ENCODE peak calls at places on chromosomes 13 and 19, in six cellular contexts. P, U, L, B, T and V are unnamed samples.

GRCh38 chr13:21501709-21502108 is 42.6 kb upstream of the ZDHHC20 start:
- DNase-seq in P (no peak), U (no peak), L (no peak), B (peak), T (peak), V (no peak)

GRCh38 chr13:32426191-32426980 is 1.5 kb downstream of the N4BP2L1 start:
- DNase-seq in P (no peak), U (peak), L (no peak), B (no peak), T (no peak), V (no peak)

GRCh38 chr13:53941588-53942190 is 913.1 kb downstream of the OLFM4 start:
- DNase-seq in P (no peak), U (no peak), L (no peak), B (no peak), T (peak), V (no peak)

GRCh38 chr13:59951011-59951410 is 212.7 kb downstream of the DIAPH3 start:
- DNase-seq in P (no peak), U (no peak), L (no peak), B (no peak), T (no peak), V (no peak)

GRCh38 chr13:50133277-50133953 is 118.2 kb downstream of the KCNRG start:
- DNase-seq in P (peak), U (no peak), L (no peak), B (peak), T (peak), V (peak)

GRCh38 chr13:106089251-106089940 is 446.1 kb downstream of the EFNB2 start:
- DNase-seq in P (no peak), U (no peak), L (no peak), B (no peak), T (no peak), V (no peak)

GRCh38 chr19:38737297-38737865 is 6.9 kb downstream of the CAPN12 start:
- DNase-seq in P (no peak), U (no peak), L (no peak), B (no peak), T (no peak), V (no peak)

GRCh38 chr13:20891768-20892167 is 10.8 kb downstream of the XPO4 start:
- DNase-seq in P (no peak), U (no peak), L (no peak), B (no peak), T (no peak), V (no peak)

GRCh38 chr13:61410669-61411297 is 4.9 kb downstream of the PCDH20 start:
- DNase-seq in P (no peak), U (peak), L (peak), B (peak), T (peak), V (peak)

GRCh38 chr13:51643882-51644281 is 59.6 kb downstream of the WDFY2 start:
- DNase-seq in P (no peak), U (no peak), L (peak), B (no peak), T (no peak), V (peak)

GRCh38 chr13:41008349-41008980 is 10.7 kb downstream of the ELF1 start:
- DNase-seq in P (no peak), U (no peak), L (peak), B (no peak), T (no peak), V (no peak)

GRCh38 chr19:8332976-8333770 is 9.9 kb downstream of the KANK3 start:
- DNase-seq in P (no peak), U (no peak), L (no peak), B (peak), T (peak), V (peak)

GRCh38 chr13:90787007-90787406 is 560.5 kb upstream of the MIR17HG start:
- DNase-seq in P (no peak), U (no peak), L (peak), B (no peak), T (no peak), V (no peak)

GRCh38 chr13:113437408-113438010 is 15.8 kb downstream of the ADPRHL1 start:
- DNase-seq in P (no peak), U (no peak), L (no peak), B (no peak), T (no peak), V (peak)

GRCh38 chr13:92158335-92158734 is 759.9 kb downstream of the GPC5 start:
- DNase-seq in P (no peak), U (no peak), L (peak), B (no peak), T (no peak), V (no peak)

GRCh38 chr19:33434090-33434885 is 60.8 kb downstream of the CEBPG start:
- DNase-seq in P (no peak), U (no peak), L (no peak), B (no peak), T (no peak), V (peak)

GRCh38 chr13:93098972-93099371 is 127.6 kb upstream of the GPC6 start:
- DNase-seq in P (no peak), U (no peak), L (no peak), B (no peak), T (no peak), V (no peak)

GRCh38 chr19:47564081-47564480 is 8.9 kb downstream of the ZNF541 start:
- DNase-seq in P (no peak), U (no peak), L (no peak), B (no peak), T (no peak), V (no peak)

GRCh38 chr19:49539192-49539952 is 11.6 kb downstream of the RCN3 start:
- DNase-seq in P (no peak), U (no peak), L (no peak), B (no peak), T (no peak), V (no peak)

GRCh38 chr13:33676045-33676699 is 141.8 kb upstream of the RFC3 start:
- DNase-seq in P (no peak), U (no peak), L (no peak), B (no peak), T (no peak), V (no peak)

GRCh38 chr19:51259348-51260245 is 8.7 kb downstream of the SIGLECL1 start:
- DNase-seq in P (peak), U (peak), L (no peak), B (peak), T (peak), V (peak)

GRCh38 chr13:83449666-83450395 is 432.4 kb downstream of the SLITRK1 start:
- DNase-seq in P (no peak), U (no peak), L (peak), B (peak), T (peak), V (no peak)

GRCh38 chr19:21698215-21698614 is 69.2 kb downstream of the ZNF100 start:
- DNase-seq in P (peak), U (peak), L (peak), B (peak), T (peak), V (no peak)

GRCh38 chr13:32883501-32883900 is 132.7 kb upstream of the KL start:
- DNase-seq in P (no peak), U (no peak), L (peak), B (no peak), T (no peak), V (no peak)

GRCh38 chr19:47155141-47155540 is 24.5 kb downstream of the SAE1 start:
- DNase-seq in P (no peak), U (no peak), L (no peak), B (no peak), T (no peak), V (no peak)

GRCh38 chr13:51501592-51502205 is 48.9 kb upstream of the INTS6 start:
- DNase-seq in P (no peak), U (no peak), L (peak), B (no peak), T (no peak), V (no peak)

GRCh38 chr19:18308948-18309325 is 13.9 kb downstream of the LSM4 start:
- DNase-seq in P (no peak), U (no peak), L (no peak), B (no peak), T (no peak), V (peak)

GRCh38 chr13:81017525-81018152 is 676.7 kb upstream of the SPRY2 start:
- DNase-seq in P (peak), U (peak), L (peak), B (peak), T (peak), V (peak)

GRCh38 chr13:61247149-61247936 is 168.3 kb downstream of the PCDH20 start:
- DNase-seq in P (no peak), U (no peak), L (no peak), B (peak), T (peak), V (peak)

GRCh38 chr13:65540064-65540635 is 1690.0 kb downstream of the PCDH9 start:
- DNase-seq in P (no peak), U (no peak), L (peak), B (no peak), T (no peak), V (no peak)

GRCh38 chr19:41877490-41877876 is 404 bp downstream of the CD79A start:
- DNase-seq in P (no peak), U (peak), L (no peak), B (no peak), T (no peak), V (no peak)

GRCh38 chr13:24267283-24267682 is 42.1 kb upstream of the C1QTNF9 start:
- DNase-seq in P (no peak), U (no peak), L (peak), B (no peak), T (no peak), V (no peak)

GRCh38 chr13:99122171-99122570 is 78.5 kb upstream of the UBAC2 start:
- DNase-seq in P (no peak), U (no peak), L (no peak), B (no peak), T (no peak), V (no peak)

GRCh38 chr13:99124046-99124400 is 76.6 kb upstream of the UBAC2 start:
- DNase-seq in P (no peak), U (no peak), L (no peak), B (no peak), T (no peak), V (no peak)

GRCh38 chr13:99124695-99125334 is 75.8 kb upstream of the UBAC2 start:
- DNase-seq in P (no peak), U (peak), L (peak), B (no peak), T (no peak), V (peak)

GRCh38 chr13:99125335-99125915 is 75.2 kb upstream of the UBAC2 start:
- DNase-seq in P (no peak), U (no peak), L (no peak), B (no peak), T (no peak), V (peak)

DNA sequence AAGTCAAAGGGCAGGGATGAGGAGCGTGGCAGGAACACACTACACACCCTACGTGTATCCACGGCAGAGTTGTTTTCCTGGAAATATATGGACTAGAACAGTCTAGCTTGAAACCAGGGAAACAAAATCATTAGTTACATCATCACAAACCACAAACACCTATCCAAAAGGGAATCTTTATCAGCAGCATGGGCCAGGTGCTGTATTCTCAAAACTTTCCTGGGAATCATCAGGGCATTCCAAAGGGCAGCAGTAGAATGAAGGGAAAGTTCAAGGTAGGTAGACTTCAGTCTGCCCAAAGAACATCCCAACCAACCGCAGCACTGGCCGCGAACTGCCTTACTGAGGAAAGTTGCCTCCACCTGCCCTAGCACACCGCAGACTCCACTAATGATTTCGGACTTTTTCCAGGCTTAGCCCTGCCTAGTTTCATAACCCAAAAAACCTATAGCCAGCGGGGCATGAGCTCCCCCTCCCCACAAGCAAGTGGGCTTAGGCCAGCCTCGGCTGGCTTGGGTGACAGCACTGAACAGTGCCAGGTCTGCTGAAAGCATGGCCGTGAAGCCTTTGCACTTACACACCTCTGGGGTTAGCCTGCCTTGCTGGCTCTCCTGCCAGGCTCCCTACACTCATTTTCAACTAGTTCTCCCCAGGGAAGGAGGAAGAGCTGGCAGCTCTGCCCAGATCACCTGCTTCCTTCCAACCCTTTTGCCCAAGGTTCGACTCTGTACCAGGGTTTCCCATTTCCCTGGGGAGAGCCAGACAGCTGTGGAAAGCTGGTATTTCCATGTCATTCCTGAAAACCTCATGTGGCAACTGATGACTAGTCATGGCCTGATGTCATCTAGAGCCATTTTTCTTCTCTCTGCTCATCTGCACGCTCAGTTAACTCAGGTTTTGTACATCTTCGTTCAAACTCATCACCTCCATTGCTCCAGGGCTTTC is 77.3 kb upstream of the UBAC2 start:
- DNase-seq in P (no peak), U (no peak), L (peak), B (no peak), T (no peak), V (peak)
- H2AFZ ChIP-seq in P (no peak), U (no peak), L (no peak), B (no peak), T (no peak), V (no peak)

DNA sequence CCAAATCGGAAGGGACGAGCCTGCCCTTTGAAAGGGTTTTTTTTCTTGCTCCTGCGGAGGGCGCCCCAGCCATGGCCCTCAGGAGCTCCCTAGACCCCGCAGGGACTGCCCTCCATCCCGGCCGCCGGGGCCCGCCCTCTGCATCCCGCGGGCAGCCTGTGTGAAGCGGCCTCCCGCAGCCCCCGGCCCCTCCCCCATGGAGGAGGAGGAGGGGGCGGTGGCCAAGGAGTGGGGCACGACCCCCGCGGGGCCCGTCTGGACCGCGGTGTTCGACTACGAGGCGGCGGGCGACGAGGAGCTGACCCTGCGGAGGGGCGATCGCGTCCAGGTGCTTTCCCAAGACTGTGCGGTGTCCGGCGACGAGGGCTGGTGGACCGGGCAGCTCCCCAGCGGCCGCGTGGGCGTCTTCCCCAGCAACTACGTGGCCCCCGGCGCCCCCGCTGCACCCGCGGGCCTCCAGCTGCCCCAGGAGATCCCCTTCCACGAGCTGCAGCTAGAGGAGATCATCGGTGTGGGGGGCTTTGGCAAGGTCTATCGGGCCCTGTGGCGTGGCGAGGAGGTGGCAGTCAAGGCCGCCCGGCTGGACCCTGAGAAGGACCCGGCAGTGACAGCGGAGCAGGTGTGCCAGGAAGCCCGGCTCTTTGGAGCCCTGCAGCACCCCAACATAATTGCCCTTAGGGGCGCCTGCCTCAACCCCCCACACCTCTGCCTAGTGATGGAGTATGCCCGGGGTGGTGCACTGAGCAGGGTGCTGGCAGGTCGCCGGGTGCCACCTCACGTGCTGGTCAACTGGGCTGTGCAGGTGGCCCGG is 815 bp downstream of the MAP3K10 start:
- DNase-seq in P (peak), U (peak), L (peak), B (peak), T (peak), V (peak)
- H3K27ac ChIP-seq in P (no peak), U (no peak), L (peak), B (no peak), T (no peak), V (peak)

DNA sequence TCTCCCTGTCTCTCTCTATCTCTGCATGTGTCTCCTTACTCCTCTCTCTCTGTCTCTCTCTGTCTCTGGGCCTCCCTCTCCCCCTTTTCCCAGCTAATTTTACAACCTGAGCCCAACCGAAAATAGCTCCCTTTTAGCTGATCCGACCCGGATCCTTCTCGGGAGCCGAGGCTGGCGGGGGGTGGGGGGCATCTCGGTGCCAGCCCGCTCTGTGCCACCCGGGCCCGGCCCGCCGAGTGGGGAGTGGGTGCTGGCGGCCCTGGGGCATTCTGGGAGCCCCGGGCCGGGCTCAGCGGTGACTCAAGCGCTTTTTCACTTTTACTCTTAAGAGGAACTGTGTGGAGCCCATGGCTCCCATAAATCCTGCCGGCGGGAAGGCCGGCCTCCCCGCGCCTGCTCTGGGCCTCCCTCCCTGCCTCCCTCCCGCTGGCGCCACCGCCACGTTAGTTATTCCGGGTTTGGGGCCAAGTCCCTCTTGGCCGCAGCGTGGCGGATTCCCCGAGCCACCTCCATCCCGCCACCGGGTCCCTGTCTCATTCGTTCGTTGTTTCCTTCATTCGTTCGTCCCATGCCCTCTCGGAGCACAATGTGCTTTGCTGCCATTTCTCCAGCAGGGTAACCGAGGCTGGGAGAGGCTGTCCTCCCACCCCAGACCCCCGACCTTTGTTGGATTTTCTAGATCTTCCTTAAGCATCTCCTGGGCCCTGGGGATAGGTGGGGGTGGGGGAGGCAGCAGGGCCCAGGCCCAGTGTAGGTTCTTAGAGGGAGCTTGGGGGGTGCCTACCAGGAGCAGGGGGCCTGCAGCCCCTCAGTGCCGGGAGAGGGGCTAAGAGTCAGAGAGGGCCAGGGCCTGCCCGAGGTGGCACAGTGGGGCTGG is 3.2 kb downstream of the NFIC start:
- DNase-seq in P (no peak), U (no peak), L (peak), B (peak), T (peak), V (peak)
- H3K4me3 ChIP-seq in P (no peak), U (no peak), L (peak), B (peak), T (peak), V (peak)

GRCh38 chr13:26423634-26424033 is 133.8 kb upstream of the WASF3 start:
- DNase-seq in P (no peak), U (no peak), L (peak), B (no peak), T (peak), V (no peak)
- H2AFZ ChIP-seq in P (no peak), U (no peak), L (no peak), B (peak), T (peak), V (no peak)

GRCh38 chr13:86403213-86403612 is 604.0 kb upstream of the SLITRK6 start:
- DNase-seq in P (no peak), U (no peak), L (no peak), B (no peak), T (no peak), V (no peak)
- H3K27ac ChIP-seq in P (no peak), U (no peak), L (no peak), B (no peak), T (no peak), V (no peak)

GRCh38 chr19:35959968-35960320 is 23.8 kb downstream of the LRFN3 start:
- DNase-seq in P (no peak), U (no peak), L (no peak), B (no peak), T (peak), V (peak)

GRCh38 chr19:35955881-35956634 is 19.9 kb downstream of the LRFN3 start:
- DNase-seq in P (no peak), U (no peak), L (no peak), B (no peak), T (no peak), V (peak)

GRCh38 chr19:35960432-35960972 is 24.3 kb downstream of the LRFN3 start:
- DNase-seq in P (no peak), U (no peak), L (no peak), B (no peak), T (no peak), V (peak)

GRCh38 chr19:35958660-35959039 is 22.5 kb downstream of the LRFN3 start:
- DNase-seq in P (no peak), U (no peak), L (no peak), B (no peak), T (peak), V (no peak)

GRCh38 chr19:35959040-35959967 is 23.1 kb downstream of the LRFN3 start:
- DNase-seq in P (no peak), U (no peak), L (no peak), B (peak), T (peak), V (peak)
- H3K4me3 ChIP-seq in P (no peak), U (no peak), L (no peak), B (peak), T (peak), V (no peak)

GRCh38 chr13:102373221-102373620 is 28.6 kb downstream of the FGF14 start:
- DNase-seq in P (no peak), U (no peak), L (no peak), B (no peak), T (no peak), V (no peak)
- H2AFZ ChIP-seq in P (no peak), U (no peak), L (no peak), B (no peak), T (no peak), V (no peak)